ENCODE peak calls at places on chromosomes 11 and 22, in seven cellular contexts. N is left ventricle myocardium inferior, I is neuronal stem cell, R is sigmoid colon, H is H7, K is Peyer's patch, O is cardiac muscle cell. U is an unnamed sample.

GRCh38 chr11:94332814-94333213 is 28.4 kb downstream of the IZUMO1R start:
- DNase-seq in N (no peak), I (no peak), R (no peak), H (peak), K (no peak), O (no peak), U (no peak)

GRCh38 chr11:43868852-43869567 is 11.6 kb upstream of the ALKBH3 start:
- DNase-seq in N (no peak), I (no peak), R (no peak), H (no peak), K (no peak), O (peak), U (peak)

GRCh38 chr22:50612715-50613221 is 12.2 kb downstream of the MAPK8IP2 start:
- DNase-seq in N (no peak), I (no peak), R (no peak), H (peak), K (peak), O (no peak), U (peak)

GRCh38 chr11:134413334-134414035 is 1.4 kb upstream of the B3GAT1 start:
- DNase-seq in N (no peak), I (no peak), R (no peak), H (peak), K (no peak), O (no peak), U (peak)

GRCh38 chr22:21755855-21756284 is 20.3 kb upstream of the YPEL1 start:
- DNase-seq in N (no peak), I (no peak), R (no peak), H (no peak), K (no peak), O (peak), U (peak)

GRCh38 chr11:94132152-94132558 is 3.5 kb downstream of the PANX1 start:
- DNase-seq in N (no peak), I (no peak), R (no peak), H (no peak), K (no peak), O (peak), U (peak)

GRCh38 chr22:47692811-47693210 is 930.4 kb downstream of the TBC1D22A start:
- DNase-seq in N (no peak), I (no peak), R (no peak), H (no peak), K (no peak), O (no peak), U (no peak)

GRCh38 chr11:28169816-28170215 is 61.6 kb downstream of the METTL15 start:
- DNase-seq in N (no peak), I (no peak), R (no peak), H (no peak), K (no peak), O (peak), U (no peak)

GRCh38 chr11:101241160-101241795 is 111.7 kb upstream of the PGR start:
- DNase-seq in N (no peak), I (no peak), R (no peak), H (no peak), K (no peak), O (no peak), U (no peak)
- H3K4me3 ChIP-seq in N (no peak), I (no peak), R (no peak), H (no peak), K (no peak), O (no peak), U (no peak)

GRCh38 chr11:72012091-72012630 is 13.5 kb downstream of the IL18BP start:
- DNase-seq in N (no peak), I (no peak), R (no peak), H (peak), K (no peak), O (no peak), U (peak)

GRCh38 chr11:72014761-72015320 is 16.1 kb downstream of the IL18BP start:
- DNase-seq in N (no peak), I (no peak), R (no peak), H (peak), K (no peak), O (no peak), U (peak)

GRCh38 chr11:72013765-72014711 is 15.3 kb downstream of the IL18BP start:
- DNase-seq in N (no peak), I (no peak), R (no peak), H (peak), K (no peak), O (peak), U (peak)

GRCh38 chr11:72010529-72011233 is 12.0 kb downstream of the IL18BP start:
- DNase-seq in N (no peak), I (no peak), R (no peak), H (peak), K (no peak), O (no peak), U (peak)

DNA sequence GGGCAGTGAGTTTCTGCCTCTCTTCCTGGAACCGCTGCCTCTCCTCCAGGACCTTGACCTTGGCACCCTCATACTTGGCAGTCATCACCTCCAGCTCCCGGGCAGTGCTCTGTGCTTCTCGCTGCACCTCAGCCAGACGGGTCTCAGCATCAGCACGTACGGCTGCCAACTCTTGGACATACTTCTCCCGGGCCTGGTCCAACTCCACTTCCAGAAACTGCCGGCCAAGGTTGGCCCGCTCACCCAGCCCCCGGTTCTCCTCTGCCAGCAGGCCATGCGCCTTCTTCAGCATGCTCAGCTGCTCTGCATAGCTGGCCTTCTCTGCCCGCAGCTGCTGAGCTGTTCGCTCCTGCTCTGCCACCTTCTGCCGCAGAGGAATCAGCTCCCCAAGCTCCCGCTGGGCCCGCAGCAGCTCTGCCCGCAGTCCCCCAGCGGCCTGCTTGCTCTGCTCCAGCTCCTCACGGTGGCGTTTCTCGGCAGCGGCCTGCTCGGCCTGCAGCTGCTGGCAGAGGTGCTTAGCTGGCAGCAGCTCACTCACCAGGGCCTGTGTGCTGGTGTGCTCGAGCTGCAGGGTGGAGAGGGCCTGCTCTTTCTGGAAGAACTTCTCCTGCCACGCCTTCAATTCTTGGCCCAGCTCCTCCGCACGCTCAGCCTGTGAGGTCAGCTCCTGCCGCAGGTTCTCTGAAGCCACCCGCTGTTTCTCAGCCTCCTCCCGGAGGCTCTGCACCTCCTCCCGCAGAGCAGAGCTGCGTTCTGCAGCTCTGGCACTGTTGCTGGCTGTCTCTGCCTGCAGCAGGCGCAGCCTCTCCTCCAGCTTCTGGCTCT is 14.4 kb downstream of the IL18BP start:
- DNase-seq in N (peak), I (no peak), R (peak), H (peak), K (no peak), O (peak), U (peak)
- H3K4me3 ChIP-seq in N (peak), I (no peak), R (no peak), H (no peak), K (no peak), O (no peak), U (no peak)

GRCh38 chr11:121459413-121460041 is 6.8 kb upstream of the SORL1-AS1 start:
- DNase-seq in N (no peak), I (no peak), R (no peak), H (no peak), K (peak), O (no peak), U (no peak)

GRCh38 chr11:121460941-121461514 is 8.3 kb upstream of the SORL1-AS1 start:
- DNase-seq in N (no peak), I (no peak), R (no peak), H (no peak), K (no peak), O (no peak), U (no peak)

GRCh38 chr11:121464352-121464946 is 11.7 kb upstream of the SORL1-AS1 start:
- DNase-seq in N (peak), I (no peak), R (peak), H (no peak), K (peak), O (peak), U (peak)

GRCh38 chr11:121463689-121464335 is 11.0 kb upstream of the SORL1-AS1 start:
- DNase-seq in N (no peak), I (no peak), R (no peak), H (no peak), K (no peak), O (no peak), U (no peak)

GRCh38 chr11:121461843-121462242 is 9.1 kb upstream of the SORL1-AS1 start:
- DNase-seq in N (no peak), I (no peak), R (no peak), H (no peak), K (no peak), O (no peak), U (no peak)
- H3K4me3 ChIP-seq in N (no peak), I (no peak), R (no peak), H (no peak), K (no peak), O (no peak), U (no peak)

DNA sequence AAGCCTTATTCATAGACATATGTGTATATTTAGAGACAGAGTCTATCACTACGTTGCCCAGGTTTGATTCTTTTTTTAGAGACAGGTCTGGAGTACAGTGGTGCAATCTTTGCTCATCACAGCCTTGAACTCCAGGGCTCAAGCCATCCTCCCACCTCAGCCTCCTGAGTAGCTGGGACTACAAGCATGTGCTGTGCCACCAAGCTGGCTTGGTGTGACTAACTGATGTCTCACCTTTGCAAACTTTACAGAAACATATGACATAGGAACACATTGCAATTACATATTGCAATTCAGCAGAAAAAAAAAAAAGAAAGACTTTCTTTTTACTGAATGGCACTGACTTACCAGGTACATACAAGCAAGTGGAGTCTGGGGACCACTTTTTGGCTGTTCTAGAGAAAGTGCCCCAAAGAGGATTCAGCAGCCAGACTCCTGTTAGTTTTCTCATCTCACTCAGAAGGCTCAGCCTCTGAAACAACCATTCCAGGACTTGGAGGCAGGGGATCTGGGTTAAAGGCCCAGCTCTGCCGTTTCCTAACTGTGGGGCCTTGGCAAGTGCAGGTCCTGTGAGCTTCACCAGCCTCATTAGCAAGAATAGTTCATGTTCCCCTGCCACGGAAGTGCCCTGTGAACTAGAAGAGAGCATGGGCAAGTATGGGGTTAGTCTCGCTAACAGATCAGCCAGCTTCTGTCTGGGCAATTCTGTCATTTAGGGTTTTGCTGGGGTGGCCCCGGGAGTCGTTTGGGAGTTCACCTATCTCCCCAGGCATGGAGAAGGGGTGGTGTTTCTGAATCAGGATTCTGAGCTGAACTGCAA is 11.2 kb upstream of the NFAM1 start:
- DNase-seq in N (no peak), I (no peak), R (no peak), H (peak), K (no peak), O (peak), U (no peak)
- H3K4me3 ChIP-seq in N (peak), I (peak), R (no peak), H (peak), K (peak), O (no peak), U (peak)

DNA sequence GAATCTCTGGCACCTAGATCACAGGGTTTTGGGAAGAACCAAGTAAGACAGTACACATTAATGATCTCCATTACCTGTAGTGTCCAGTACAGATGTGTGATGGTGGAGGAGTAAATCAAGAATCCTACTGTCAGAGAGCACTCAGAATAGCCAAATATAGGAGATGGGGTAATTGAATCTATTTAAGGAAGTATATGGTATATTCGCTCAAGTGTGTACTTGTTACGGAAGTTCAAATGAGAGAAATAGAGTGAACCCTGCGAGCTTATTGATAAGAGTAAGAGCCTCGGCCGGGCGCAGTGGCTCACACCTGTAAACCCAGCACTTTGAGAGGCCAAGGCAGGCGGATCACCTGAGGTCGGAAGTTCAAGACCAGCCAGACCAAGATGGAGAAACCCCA is 2.2 kb downstream of the SPCS2 start:
- DNase-seq in N (no peak), I (no peak), R (no peak), H (no peak), K (no peak), O (no peak), U (no peak)
- H3K4me3 ChIP-seq in N (peak), I (no peak), R (no peak), H (no peak), K (no peak), O (no peak), U (no peak)

DNA sequence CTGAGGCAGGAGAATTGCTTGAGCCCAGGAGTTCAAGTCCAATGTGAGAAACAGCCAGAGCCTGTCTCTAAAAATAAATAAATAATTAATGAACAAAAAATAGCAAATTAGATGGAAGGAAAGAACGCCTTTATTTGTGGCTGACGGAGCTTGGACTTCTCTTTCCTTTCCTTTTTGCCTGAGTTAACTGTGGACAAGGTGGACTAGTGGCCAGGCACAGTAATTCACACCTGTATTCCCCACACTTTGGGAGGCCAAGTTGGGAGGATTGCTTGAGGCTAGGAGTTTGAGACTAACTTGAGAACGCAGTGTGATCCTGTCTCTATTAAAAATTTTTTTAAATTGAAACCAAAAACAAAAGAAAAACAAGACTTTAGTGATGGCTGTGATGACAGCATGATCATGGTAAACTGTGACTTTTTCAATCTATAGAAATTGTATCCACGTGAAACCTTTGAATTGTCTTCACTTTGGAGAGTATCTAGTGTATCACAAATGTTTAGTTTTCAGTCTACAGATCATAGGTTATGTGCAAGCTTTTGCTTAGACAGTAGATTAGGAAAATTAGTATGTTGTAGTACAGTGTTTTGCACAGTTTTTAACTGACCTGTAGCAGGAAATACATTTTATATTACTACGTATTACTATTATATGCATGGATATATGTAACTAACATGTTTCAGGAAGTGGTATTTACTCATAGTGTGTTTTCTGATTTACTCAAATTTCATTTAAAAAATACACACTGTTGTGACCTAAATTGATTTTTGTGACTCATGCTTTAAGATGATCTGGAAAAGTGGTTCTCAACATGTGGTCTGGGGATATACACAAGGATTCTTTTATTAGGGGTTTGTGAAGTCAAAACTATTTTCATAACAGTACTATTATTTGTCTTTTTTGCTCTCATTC is 42.1 kb downstream of the KDM2A start:
- DNase-seq in N (no peak), I (no peak), R (no peak), H (no peak), K (no peak), O (no peak), U (no peak)
- H3K4me3 ChIP-seq in N (no peak), I (no peak), R (no peak), H (no peak), K (no peak), O (no peak), U (no peak)

DNA sequence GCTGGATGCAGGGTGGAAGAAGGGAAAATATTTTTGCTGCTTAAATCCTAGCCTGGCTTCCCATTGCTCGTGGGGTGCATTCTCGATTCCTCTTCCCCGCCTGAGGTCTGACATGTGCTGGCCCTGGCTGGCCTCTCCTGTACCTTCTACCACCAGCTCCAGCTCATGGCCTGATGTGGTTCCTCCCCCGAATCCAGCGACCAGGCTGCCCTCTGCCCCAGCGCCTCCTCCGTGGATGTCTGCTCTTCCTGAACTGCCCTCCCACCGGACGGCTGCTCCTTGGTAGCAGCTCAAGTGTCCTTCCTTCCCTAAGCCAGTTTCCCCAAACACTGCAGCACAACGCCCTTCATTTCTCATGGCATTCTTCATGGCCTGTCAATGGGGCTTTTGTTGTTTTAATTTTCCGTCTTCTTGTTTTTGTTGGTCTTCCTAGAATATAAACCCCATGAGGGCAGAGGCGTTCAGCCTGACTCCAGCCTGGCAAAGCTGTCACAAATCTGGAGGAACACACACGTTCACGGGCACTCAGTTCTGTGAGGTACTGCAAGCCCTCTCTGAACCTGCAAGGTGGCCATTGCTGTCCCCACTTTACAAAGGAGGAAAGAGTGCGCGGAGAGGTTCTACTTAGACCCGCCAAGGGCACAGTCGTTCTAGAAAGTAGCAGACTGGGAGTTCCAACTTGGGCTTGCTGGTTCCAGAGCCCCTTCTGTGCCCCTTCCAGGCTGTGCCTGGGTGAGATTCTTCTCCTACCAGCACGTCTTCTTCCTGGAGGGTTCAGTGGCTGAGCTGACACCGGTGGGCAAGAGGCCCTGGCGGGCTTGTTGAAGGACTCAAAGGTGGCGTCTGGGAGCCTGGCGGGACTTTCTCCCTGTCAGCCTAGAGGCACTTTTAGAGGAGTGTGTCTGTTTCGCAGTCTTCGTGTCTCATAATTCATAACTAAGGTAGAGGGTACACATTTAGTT is 955 bp upstream of the LRP5 start:
- DNase-seq in N (no peak), I (no peak), R (no peak), H (peak), K (no peak), O (no peak), U (peak)
- H3K4me3 ChIP-seq in N (peak), I (peak), R (no peak), H (peak), K (peak), O (peak), U (no peak)

U was measured in osteoblast.